ENCODE peak calls at places on chromosomes 3 and 15, in five cellular contexts. One of them, this sample, is unnamed.

GRCh38 chr3:50274371-50275104 is 4.3 kb upstream of the LSMEM2 start:
- DNase-seq in HCT116: no peak
- DNase-seq in midbrain: peak; percentile 57
- DNase-seq in neural progenitor cell: peak; percentile 86
- DNase-seq in NCI-H524: peak; percentile 56
- DNase-seq in this sample: peak; percentile 77

GRCh38 chr3:15528881-15529537 is 7.5 kb upstream of the COLQ start:
- DNase-seq in HCT116: no peak
- DNase-seq in midbrain: no peak
- DNase-seq in neural progenitor cell: no peak
- DNase-seq in NCI-H524: peak; percentile 59
- DNase-seq in this sample: no peak

GRCh38 chr3:81216192-81216591 is 545.3 kb downstream of the GBE1 start:
- DNase-seq in HCT116: no peak
- DNase-seq in midbrain: no peak
- DNase-seq in neural progenitor cell: no peak
- DNase-seq in NCI-H524: no peak
- DNase-seq in this sample: no peak

GRCh38 chr3:156148946-156149348 is 28.6 kb downstream of the KCNAB1 start:
- DNase-seq in HCT116: no peak
- DNase-seq in midbrain: peak; percentile 13
- DNase-seq in neural progenitor cell: no peak
- DNase-seq in NCI-H524: no peak
- DNase-seq in this sample: no peak

GRCh38 chr3:177069514-177070329 is 127.6 kb downstream of the TBL1XR1 start:
- DNase-seq in HCT116: no peak
- DNase-seq in midbrain: no peak
- DNase-seq in neural progenitor cell: no peak
- DNase-seq in NCI-H524: no peak
- DNase-seq in this sample: no peak

GRCh38 chr3:137514853-137515252 is 249.3 kb upstream of the SOX14 start:
- DNase-seq in HCT116: no peak
- DNase-seq in midbrain: no peak
- DNase-seq in neural progenitor cell: peak; percentile 11
- DNase-seq in NCI-H524: no peak
- DNase-seq in this sample: peak; percentile 19

GRCh38 chr3:178492496-178492895 is 43.7 kb upstream of the KCNMB2 start:
- DNase-seq in HCT116: no peak
- DNase-seq in midbrain: no peak
- DNase-seq in neural progenitor cell: no peak
- DNase-seq in NCI-H524: no peak
- DNase-seq in this sample: no peak

GRCh38 chr15:62951481-62951880 is 91.1 kb upstream of the TPM1 start:
- DNase-seq in HCT116: no peak
- DNase-seq in midbrain: no peak
- DNase-seq in neural progenitor cell: no peak
- DNase-seq in NCI-H524: peak; percentile 49
- DNase-seq in this sample: no peak

GRCh38 chr3:127043041-127043641 is 60.2 kb downstream of the PLXNA1 start:
- DNase-seq in HCT116: no peak
- DNase-seq in midbrain: no peak
- DNase-seq in neural progenitor cell: peak; percentile 51
- DNase-seq in NCI-H524: no peak
- DNase-seq in this sample: peak; percentile 67

GRCh38 chr15:52220251-52220650 is 29.1 kb upstream of the GNB5 start:
- DNase-seq in HCT116: no peak
- DNase-seq in midbrain: no peak
- DNase-seq in neural progenitor cell: no peak
- DNase-seq in NCI-H524: no peak
- DNase-seq in this sample: no peak

GRCh38 chr15:51265037-51265555 is 73.3 kb downstream of the CYP19A1 start:
- DNase-seq in HCT116: no peak
- DNase-seq in midbrain: no peak
- DNase-seq in neural progenitor cell: no peak
- DNase-seq in NCI-H524: no peak
- DNase-seq in this sample: no peak

GRCh38 chr3:135895734-135896121 is 69.8 kb upstream of the PPP2R3A start:
- DNase-seq in HCT116: no peak
- DNase-seq in midbrain: no peak
- DNase-seq in neural progenitor cell: no peak
- DNase-seq in NCI-H524: no peak
- DNase-seq in this sample: no peak

GRCh38 chr3:30440147-30440604 is 166.2 kb upstream of the TGFBR2 start:
- DNase-seq in HCT116: no peak
- DNase-seq in midbrain: no peak
- DNase-seq in neural progenitor cell: no peak
- DNase-seq in NCI-H524: peak; percentile 2
- DNase-seq in this sample: no peak

GRCh38 chr15:97009036-97009555 is 678.6 kb downstream of the NR2F2 start:
- DNase-seq in HCT116: no peak
- DNase-seq in midbrain: no peak
- DNase-seq in neural progenitor cell: no peak
- DNase-seq in NCI-H524: peak; percentile 60
- DNase-seq in this sample: no peak

GRCh38 chr15:22224241-22224671 is 143.9 kb downstream of the OR4M2 start:
- DNase-seq in HCT116: no peak
- DNase-seq in midbrain: no peak
- DNase-seq in neural progenitor cell: no peak
- DNase-seq in NCI-H524: no peak
- DNase-seq in this sample: no peak

GRCh38 chr15:94456246-94456645 is 224.9 kb downstream of the MCTP2 start:
- DNase-seq in HCT116: no peak
- DNase-seq in midbrain: no peak
- DNase-seq in neural progenitor cell: no peak
- DNase-seq in NCI-H524: no peak
- DNase-seq in this sample: no peak

GRCh38 chr15:61206767-61207166 is 22.3 kb downstream of the RORA start:
- DNase-seq in HCT116: no peak
- DNase-seq in midbrain: no peak
- DNase-seq in neural progenitor cell: peak; percentile 16
- DNase-seq in NCI-H524: no peak
- DNase-seq in this sample: no peak

GRCh38 chr3:114418724-114419543 is 125.1 kb downstream of the TIGIT start:
- DNase-seq in HCT116: peak; percentile 57
- DNase-seq in midbrain: peak; percentile 77
- DNase-seq in neural progenitor cell: peak; percentile 69
- DNase-seq in NCI-H524: peak; percentile 84
- DNase-seq in this sample: peak; percentile 48

GRCh38 chr3:172213765-172214358 is 174.5 kb downstream of the FNDC3B start:
- DNase-seq in HCT116: no peak
- DNase-seq in midbrain: no peak
- DNase-seq in neural progenitor cell: no peak
- DNase-seq in NCI-H524: no peak
- DNase-seq in this sample: no peak

This sample was measured in iPS-NIHi11.